ENCODE peak calls at places on chromosome 21, in seven cellular contexts. N is AG08395, R is AG04449, Q is GM10248, Y is sigmoid colon, K is NCI-H1105 treated with DMSO at 0.1 percent for 48 hours, Z is Caki2. G is an unnamed sample.

GRCh38 chr21:45482899-45483821 is 59.1 kb downstream of the SLC19A1 start:
- DNase-seq in K (no peak), Y (no peak), N (no peak), Q (no peak), R (no peak), Z (no peak), G (no peak)

GRCh38 chr21:32143222-32143939 is 135.5 kb downstream of the MIS18A start:
- DNase-seq in R (no peak), Y (peak), Q (no peak), N (peak), Z (no peak), K (no peak), G (no peak)

GRCh38 chr21:25350056-25350455 is 257.2 kb downstream of the MRPL39 start:
- DNase-seq in R (no peak), N (peak), Q (peak), K (no peak), Y (no peak), Z (no peak), G (peak)

GRCh38 chr21:38770660-38771059 is 35.1 kb upstream of the ETS2 start:
- DNase-seq in R (no peak), Y (no peak), K (no peak), Z (no peak), Q (no peak), N (no peak), G (no peak)

GRCh38 chr21:44838038-44838895 is 20.4 kb upstream of the SUMO3 start:
- DNase-seq in N (no peak), Y (no peak), Q (no peak), K (no peak), R (no peak), Z (no peak), G (no peak)

GRCh38 chr21:36994501-36995189 is 11.9 kb upstream of the RIPPLY3 start:
- DNase-seq in Y (no peak), Q (no peak), R (no peak), N (no peak), K (no peak), Z (no peak), G (peak)

GRCh38 chr21:45043541-45044020 is 30.8 kb upstream of the ADARB1 start:
- DNase-seq in K (no peak), Y (peak), R (no peak), Q (no peak), N (no peak), Z (no peak), G (no peak)

GRCh38 chr21:36663033-36663855 is 35.7 kb upstream of the SIM2 start:
- DNase-seq in N (no peak), Q (no peak), Y (no peak), K (no peak), Z (no peak), R (peak), G (no peak)

GRCh38 chr21:25700741-25701140 is 34.0 kb downstream of the ATP5PF start:
- DNase-seq in R (no peak), K (no peak), N (no peak), Q (no peak), Z (no peak), Y (no peak), G (no peak)

GRCh38 chr21:33262921-33263320 is 3.2 kb upstream of the IL10RB start:
- DNase-seq in Y (no peak), Z (no peak), N (no peak), R (no peak), K (no peak), Q (no peak), G (no peak)

GRCh38 chr21:15992171-15992570 is 262.4 kb downstream of the USP25 start:
- DNase-seq in K (no peak), Q (no peak), R (no peak), Y (no peak), Z (peak), N (no peak), G (no peak)

GRCh38 chr21:28712396-28712795 is 280.3 kb downstream of the LTN1 start:
- DNase-seq in R (peak), Y (no peak), Z (no peak), N (peak), K (no peak), Q (no peak), G (no peak)

GRCh38 chr21:27759091-27759659 is 792.3 kb upstream of the ADAMTS5 start:
- DNase-seq in K (no peak), Z (no peak), Q (no peak), Y (no peak), R (no peak), N (peak), G (peak)

GRCh38 chr21:25857308-25858099 is 122.7 kb downstream of the GABPA start:
- DNase-seq in R (no peak), Z (no peak), K (no peak), Q (no peak), Y (no peak), N (no peak), G (no peak)

GRCh38 chr21:42561742-42562141 is 48.1 kb downstream of the SLC37A1 start:
- DNase-seq in N (no peak), Z (peak), Q (peak), Y (peak), K (peak), R (no peak), G (no peak)

GRCh38 chr21:42411891-42412635 is 8.4 kb downstream of the UBASH3A start:
- DNase-seq in R (no peak), N (no peak), Y (peak), K (no peak), Z (peak), Q (no peak), G (no peak)

G was measured in endothelial cell.